ENCODE peak calls at places on chromosomes 7 and 10, in five cellular contexts. K is WERI-Rb-1; D is pancreas; P is right lobe of liver; J is CD8-positive, alpha-beta T cell. Z is an unnamed sample. For H3K36me3, the result is how much of the 10 kb centered on the place peaks cover.

GRCh38 chr10:49118450-49118849 is 3.1 kb upstream of the VSTM4 start:
- DNase-seq in P (no peak), D (no peak), K (no peak), J (no peak), Z (no peak)

GRCh38 chr7:46432666-46433065 is 511.6 kb upstream of the IGFBP3 start:
- DNase-seq in P (no peak), D (no peak), K (no peak), J (no peak), Z (no peak)

GRCh38 chr10:100982916-100983830 is 4.1 kb downstream of the MRPL43 start:
- DNase-seq in P (no peak), K (no peak), J (no peak), D (no peak), Z (no peak)

GRCh38 chr10:98195132-98195531 is 60.7 kb downstream of the R3HCC1L start:
- DNase-seq in K (no peak), D (no peak), J (no peak), P (no peak), Z (no peak)

GRCh38 chr10:88848499-88848898 is 3.1 kb downstream of the ANKRD22 start:
- DNase-seq in D (no peak), J (no peak), P (no peak), K (no peak), Z (no peak)

GRCh38 chr10:72081772-72082590 is 6.4 kb downstream of the SPOCK2 start:
- DNase-seq in P (no peak), J (no peak), K (no peak), D (no peak), Z (no peak)

GRCh38 chr7:28183627-28184026 is 3.0 kb upstream of the JAZF1 start:
- DNase-seq in K (no peak), D (no peak), P (no peak), J (no peak), Z (no peak)

GRCh38 chr7:91325731-91326130 is 61.5 kb downstream of the FZD1 start:
- DNase-seq in P (no peak), D (no peak), J (no peak), K (no peak), Z (no peak)

GRCh38 chr10:30493609-30494530 is 59.9 kb downstream of the MAP3K8 start:
- DNase-seq in D (no peak), P (no peak), K (no peak), J (no peak), Z (peak)

GRCh38 chr7:24980695-24981543 is 941 bp upstream of the OSBPL3 start:
- DNase-seq in K (peak), J (no peak), D (no peak), P (peak), Z (peak)

GRCh38 chr7:116271161-116271979 is 61.0 kb downstream of the TES start:
- DNase-seq in D (no peak), P (no peak), J (no peak), K (no peak), Z (no peak)

GRCh38 chr7:52147240-52147639 is 830.6 kb upstream of the COBL start:
- DNase-seq in K (no peak), D (no peak), P (no peak), J (no peak), Z (no peak)

GRCh38 chr10:118412918-118413317 is 70.8 kb upstream of the FAM204A start:
- DNase-seq in D (no peak), J (no peak), K (no peak), P (no peak), Z (no peak)

GRCh38 chr7:27170936-27171635 is 3.0 kb downstream of the HOXA10 start:
- DNase-seq in K (no peak), P (peak), J (no peak), D (peak), Z (peak)

GRCh38 chr7:106068986-106069385 is 43.1 kb downstream of the SYPL1 start:
- DNase-seq in J (no peak), P (no peak), K (no peak), D (no peak), Z (no peak)

GRCh38 chr10:86666538-86666937 is 1.8 kb upstream of the LDB3 start:
- DNase-seq in P (no peak), D (no peak), J (no peak), K (no peak), Z (no peak)
- H3K27ac ChIP-seq in P (no peak), D (no peak), J (no peak), K (no peak), Z (no peak)

GRCh38 chr10:119826777-119827176 is 45.9 kb downstream of the MCMBP start:
- DNase-seq in P (no peak), J (no peak), K (no peak), D (no peak), Z (no peak)

GRCh38 chr10:119827430-119827829 is 45.2 kb downstream of the MCMBP start:
- DNase-seq in K (no peak), D (no peak), J (no peak), P (no peak), Z (no peak)

GRCh38 chr10:119831656-119832055 is 41.0 kb downstream of the MCMBP start:
- DNase-seq in K (no peak), P (no peak), J (no peak), D (no peak), Z (no peak)

GRCh38 chr10:119832956-119833355 is 39.7 kb downstream of the MCMBP start:
- DNase-seq in K (no peak), D (no peak), P (no peak), J (no peak), Z (no peak)

GRCh38 chr10:119829429-119829828 is 43.2 kb downstream of the MCMBP start:
- DNase-seq in D (no peak), K (no peak), P (no peak), J (no peak), Z (no peak)
- H3K36me3 ChIP-seq in D (under half), K (half or more), P (under half), J (under half), Z (half or more)

DNA sequence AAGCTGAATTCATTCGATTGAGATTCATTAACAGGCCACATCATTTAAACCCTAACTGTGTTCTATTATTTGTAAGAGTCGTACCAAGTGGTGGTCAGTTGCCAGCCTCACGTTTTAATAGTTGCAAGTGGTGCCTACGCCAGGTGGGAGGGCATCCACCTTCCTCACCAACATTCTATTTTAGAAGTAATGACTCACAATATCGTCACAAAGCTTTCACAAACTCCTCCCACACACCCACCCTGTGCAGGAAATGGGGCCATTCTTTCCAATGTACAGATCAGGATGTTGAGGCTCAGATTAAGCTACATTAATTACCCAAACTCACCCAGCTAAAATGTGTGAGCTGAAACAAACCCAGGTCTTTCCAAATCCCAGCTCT is 77.3 kb upstream of the SAMD8 start:
- DNase-seq in D (no peak), P (no peak), K (no peak), J (no peak), Z (no peak)
- H3K27ac ChIP-seq in D (no peak), P (no peak), K (no peak), J (no peak), Z (no peak)

GRCh38 chr7:107185716-107186115 is 16.9 kb downstream of the HBP1 start:
- DNase-seq in P (no peak), J (no peak), K (no peak), D (no peak), Z (no peak)
- H3K36me3 ChIP-seq in P (half or more), J (half or more), K (under half), D (half or more), Z (half or more)

GRCh38 chr7:74057216-74057925 is 26.2 kb upstream of the LIMK1 start:
- DNase-seq in D (no peak), K (no peak), J (no peak), P (peak), Z (peak)
- H3K27ac ChIP-seq in D (no peak), K (no peak), J (no peak), P (no peak), Z (peak)

DNA sequence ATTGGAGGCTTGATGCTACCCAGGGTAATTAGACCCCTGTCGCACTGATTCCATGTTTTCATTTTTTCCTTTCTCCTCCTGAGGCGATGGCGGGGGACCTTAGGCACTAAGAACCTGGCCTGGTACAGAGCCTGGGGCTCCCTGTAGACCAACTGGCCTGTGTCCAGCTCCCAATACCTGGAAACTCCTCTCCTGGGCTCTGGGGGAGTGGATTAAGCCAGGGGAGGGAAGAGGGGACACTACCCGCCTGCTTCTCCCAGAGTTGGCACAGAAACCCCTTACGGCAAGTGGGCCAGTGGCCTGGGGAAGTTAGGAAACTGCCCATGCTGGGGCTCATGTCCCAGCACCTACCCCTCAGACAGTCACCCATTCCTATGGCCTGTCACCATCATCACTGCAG is 121.6 kb downstream of the GRID1 start:
- DNase-seq in P (no peak), J (no peak), D (no peak), K (no peak), Z (no peak)
- H3K36me3 ChIP-seq in P (under half), J (under half), D (under half), K (under half), Z (under half)

Z was measured in upper lobe of right lung.